ENCODE peak calls at places on chromosomes 6 and 20, in four cellular contexts. N is HepG2, Q is K562, B is GM12878. W is an unnamed sample.
A peak's percentile ranks its signal among the peaks of the same experiment; 100 is the strongest.

GRCh38 chr20:3670945-3671344 is 7.7 kb upstream of the GFRA4 start:
- DNase-seq in B (no peak), Q (no peak), N (no peak), W (no peak)

GRCh38 chr6:81998432-81998831 is 246.0 kb upstream of the TENT5A start:
- DNase-seq in B (no peak), Q (no peak), N (no peak), W (no peak)

GRCh38 chr6:431986-432385 is 40.4 kb downstream of the IRF4 start:
- DNase-seq in B (no peak), N (no peak), Q (no peak), W (no peak)

GRCh38 chr6:142184332-142184731 is 37.3 kb downstream of the VTA1 start:
- DNase-seq in N (no peak), B (no peak), Q (no peak), W (no peak)

GRCh38 chr6:75149253-75149652 is 56.6 kb downstream of the COL12A1 start:
- DNase-seq in N (no peak), B (no peak), Q (no peak), W (no peak)

GRCh38 chr6:55696501-55696900 is 117.5 kb upstream of the HMGCLL1 start:
- DNase-seq in Q (no peak), B (no peak), N (no peak), W (no peak)

GRCh38 chr6:42390228-42390934 is 61.3 kb downstream of the TRERF1 start:
- DNase-seq in B (no peak), N (no peak), Q (no peak), W (no peak)

GRCh38 chr6:22062807-22063408 is 233.9 kb downstream of the PRL start:
- DNase-seq in N (no peak), Q (no peak), B (peak; percentile 69), W (no peak)

GRCh38 chr20:20687319-20687718 is 25.1 kb downstream of the RALGAPA2 start:
- DNase-seq in Q (no peak), N (no peak), B (no peak), W (no peak)
- TF ChIP-seq SMC3 in Q (no peak), N (no peak), B (no peak), W (no peak)

GRCh38 chr6:122810189-122810588 is 21.1 kb downstream of the SMPDL3A start:
- DNase-seq in Q (no peak), N (no peak), B (no peak), W (no peak)

GRCh38 chr6:122806290-122806689 is 17.2 kb downstream of the SMPDL3A start:
- DNase-seq in B (no peak), Q (no peak), N (no peak), W (no peak)

GRCh38 chr6:122808121-122808885 is 19.2 kb downstream of the SMPDL3A start:
- DNase-seq in N (no peak), Q (no peak), B (no peak), W (no peak)

GRCh38 chr6:122809671-122810070 is 20.6 kb downstream of the SMPDL3A start:
- DNase-seq in N (no peak), Q (no peak), B (no peak), W (no peak)

DNA sequence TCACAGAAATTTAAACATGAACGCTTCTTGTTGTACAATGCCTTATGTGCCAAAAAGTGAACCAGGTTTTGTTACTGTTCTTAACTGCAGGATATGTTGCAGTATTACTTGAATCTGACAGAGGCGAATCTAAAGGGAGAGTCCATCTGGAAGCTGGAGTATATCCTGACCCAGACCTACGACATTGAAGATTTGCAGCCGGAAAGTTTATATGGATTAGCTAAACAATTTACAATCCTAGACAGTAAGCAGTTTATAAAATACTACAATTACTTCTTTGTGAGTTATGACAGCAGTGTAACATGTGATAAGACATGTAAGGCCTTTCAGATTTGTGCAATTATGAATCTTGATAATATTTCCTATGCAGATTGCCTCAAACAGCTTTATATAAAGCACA is 19.9 kb downstream of the SMPDL3A start:
- DNase-seq in N (no peak), B (no peak), Q (no peak), W (no peak)
- TF ChIP-seq YY1 in N (no peak), B (no peak), Q (no peak), W (no peak)

GRCh38 chr6:79869600-79870084 is 77.7 kb downstream of the ELOVL4 start:
- DNase-seq in Q (peak; percentile 90), B (peak; percentile 19), N (peak; percentile 53), W (peak; percentile 82)
- H3K9ac ChIP-seq in Q (peak overlapping the region; percentile 32), B (no peak overlapping the region), N (no peak overlapping the region), W (no peak overlapping the region)

DNA sequence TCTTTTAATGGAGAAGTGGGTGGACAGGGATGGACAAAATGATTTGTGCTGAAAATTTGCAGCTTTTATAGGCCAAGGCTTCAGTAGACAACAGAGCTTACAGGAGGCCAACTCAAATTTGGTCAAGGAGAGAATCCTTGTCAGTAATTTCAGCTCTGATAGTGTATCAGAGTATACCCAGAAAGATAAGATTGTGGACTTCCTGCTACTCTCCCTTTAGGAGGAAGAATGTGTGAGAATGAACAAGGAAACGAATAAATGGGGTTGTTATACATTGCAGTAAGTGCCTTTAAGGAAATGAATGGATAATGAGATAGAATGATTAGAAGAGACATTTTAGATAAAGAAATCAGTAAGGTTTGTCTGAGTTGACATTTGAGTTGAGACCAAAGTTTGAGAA is 519.9 kb downstream of the UTRN start:
- DNase-seq in B (no peak), N (no peak), Q (no peak), W (no peak)
- TF ChIP-seq SMC3 in B (no peak), N (no peak), Q (no peak), W (no peak)

W was measured in SK-N-SH.